ENCODE peak calls at places on chromosomes 6 and 20, in four cellular contexts. A is AG09309, X is HepG2, Z is cardiac muscle cell. E is an unnamed sample.

GRCh38 chr6:9628819-9629218 is 786.1 kb downstream of the TFAP2A start:
- DNase-seq in A (no peak), X (no peak), Z (no peak), E (no peak)

GRCh38 chr20:11791316-11792228 is 126.1 kb upstream of the BTBD3 start:
- DNase-seq in A (no peak), X (no peak), Z (no peak), E (no peak)

GRCh38 chr6:88665131-88665530 is 298.3 kb downstream of the RNGTT start:
- DNase-seq in A (no peak), X (no peak), Z (no peak), E (no peak)

GRCh38 chr6:149942461-149942829 is 631 bp downstream of the ULBP2 start:
- DNase-seq in A (no peak), X (no peak), Z (no peak), E (no peak)

GRCh38 chr6:35496851-35497570 is at the start of gene TEAD3:
- DNase-seq in A (no peak), X (peak), Z (peak), E (peak)

GRCh38 chr6:28135393-28135792 is 6.3 kb upstream of the ZKSCAN8 start:
- DNase-seq in A (no peak), X (no peak), Z (no peak), E (no peak)

GRCh38 chr6:110761371-110761770 is 53.9 kb downstream of the CDK19 start:
- DNase-seq in A (no peak), X (no peak), Z (peak), E (no peak)

GRCh38 chr6:37130704-37131103 is 39.2 kb upstream of the PIM1 start:
- DNase-seq in A (no peak), X (peak), Z (no peak), E (peak)

GRCh38 chr6:73704260-73704659 is 8.3 kb downstream of the CD109 start:
- DNase-seq in A (peak), X (peak), Z (peak), E (no peak)

GRCh38 chr20:43799150-43799711 is 72.4 kb upstream of the GTSF1L start:
- DNase-seq in A (no peak), X (no peak), Z (peak), E (no peak)

GRCh38 chr6:161414180-161414579 is 140.3 kb upstream of the AGPAT4 start:
- DNase-seq in A (no peak), X (no peak), Z (no peak), E (peak)

GRCh38 chr6:52929321-52930164 is 20.0 kb upstream of the GSTA3 start:
- DNase-seq in A (peak), X (peak), Z (peak), E (no peak)

GRCh38 chr6:24933868-24934401 is 1.8 kb downstream of the RIPOR2 start:
- DNase-seq in A (no peak), X (peak), Z (peak), E (no peak)

GRCh38 chr20:40860487-40860902 is 168.1 kb upstream of the TOP1 start:
- DNase-seq in A (peak), X (no peak), Z (peak), E (no peak)

GRCh38 chr6:163356324-163356723 is 58.2 kb upstream of the QKI start:
- DNase-seq in A (peak), X (no peak), Z (peak), E (peak)

GRCh38 chr20:5621305-5621704 is 128.9 kb upstream of the SHLD1 start:
- DNase-seq in A (no peak), X (no peak), Z (peak), E (no peak)

GRCh38 chr6:108760158-108761050 is 87.8 kb upstream of the ARMC2 start:
- DNase-seq in A (peak), X (no peak), Z (peak), E (no peak)

GRCh38 chr6:39471954-39472659 is 149.6 kb upstream of the KCNK16 start:
- DNase-seq in A (no peak), X (no peak), Z (no peak), E (no peak)

GRCh38 chr20:58407966-58408557 is 19.0 kb downstream of the VAPB start:
- DNase-seq in A (no peak), X (no peak), Z (peak), E (peak)

DNA sequence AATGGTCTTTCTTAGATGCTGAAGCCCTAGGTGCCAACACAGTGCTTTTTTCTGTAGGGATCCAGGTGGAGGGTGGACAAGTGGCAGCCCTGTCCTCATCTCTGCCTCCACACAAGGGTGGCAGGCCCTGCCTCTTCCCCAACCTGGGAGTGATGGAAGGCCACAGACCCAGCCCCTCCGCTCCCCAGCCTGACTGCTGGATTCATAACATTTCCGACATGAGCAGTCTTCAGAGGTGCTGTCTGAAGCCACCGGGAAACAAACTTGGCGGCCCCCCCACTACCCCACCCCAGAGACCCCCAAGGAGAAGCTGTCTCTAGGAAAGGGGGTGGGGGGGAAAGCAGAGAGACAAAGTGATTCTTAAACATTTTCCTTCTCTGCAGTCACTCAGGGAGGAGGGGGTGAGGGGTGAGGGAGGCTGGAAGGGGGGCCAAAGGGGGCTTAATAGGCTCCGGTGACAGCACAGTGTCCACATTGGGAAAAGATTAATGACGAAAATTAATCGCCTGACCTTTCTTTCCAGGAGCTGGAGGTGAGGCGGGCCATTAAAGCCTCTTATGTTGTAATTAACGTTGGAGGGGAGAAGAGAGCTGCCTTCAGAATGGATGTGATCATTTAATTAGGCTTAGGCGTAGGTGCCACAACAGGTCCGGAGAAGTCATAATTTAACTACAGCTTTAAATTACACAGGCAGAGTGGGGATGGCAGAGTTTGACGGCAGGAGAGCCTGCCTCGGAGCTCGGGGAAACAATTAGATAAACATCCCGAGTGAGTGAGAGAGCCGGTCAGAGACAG is 76.8 kb upstream of the FOXP4 start:
- DNase-seq in A (no peak), X (no peak), Z (no peak), E (no peak)
- H3K4me3 ChIP-seq in A (no peak), X (no peak), Z (peak), E (no peak)

GRCh38 chr20:19757973-19758887 is at the start of gene RIN2:
- DNase-seq in A (no peak), X (peak), Z (peak), E (peak)
- H3K4me3 ChIP-seq in A (peak), X (peak), Z (peak), E (peak)

GRCh38 chr6:150991487-150991886 is 126.0 kb downstream of the MTHFD1L start:
- DNase-seq in A (no peak), X (no peak), Z (no peak), E (no peak)

GRCh38 chr6:150987855-150988484 is 122.5 kb downstream of the MTHFD1L start:
- DNase-seq in A (no peak), X (no peak), Z (no peak), E (no peak)

GRCh38 chr6:150992682-150993081 is 127.2 kb downstream of the MTHFD1L start:
- DNase-seq in A (no peak), X (no peak), Z (no peak), E (no peak)

GRCh38 chr6:150992279-150992678 is 126.8 kb downstream of the MTHFD1L start:
- DNase-seq in A (no peak), X (no peak), Z (no peak), E (no peak)

DNA sequence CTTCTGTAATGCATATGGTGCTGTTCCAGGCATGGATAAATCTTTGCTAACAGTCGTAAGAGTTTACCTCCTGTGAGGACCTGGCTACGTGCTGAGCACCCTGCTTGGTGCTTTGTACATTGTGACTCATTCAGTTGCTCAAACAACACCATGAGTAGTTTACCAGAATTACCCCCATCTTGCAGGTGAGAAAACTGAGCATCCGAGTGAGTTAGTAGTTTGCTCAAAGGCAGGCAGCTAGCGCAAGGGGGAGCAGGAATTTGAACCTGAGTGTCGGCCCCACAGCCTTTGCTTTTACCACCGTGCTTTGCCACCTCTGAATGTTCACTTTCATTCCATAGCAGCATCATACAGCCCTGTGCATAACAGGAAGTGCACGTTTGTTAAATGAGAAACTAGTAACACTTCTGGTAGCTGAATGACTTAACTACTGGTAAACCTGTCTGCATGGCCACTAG is 121.9 kb downstream of the MTHFD1L start:
- DNase-seq in A (no peak), X (no peak), Z (no peak), E (no peak)
- H3K4me3 ChIP-seq in A (no peak), X (no peak), Z (no peak), E (no peak)

GRCh38 chr20:50153153-50153499 is 397 bp downstream of the PEDS1 start:
- DNase-seq in A (no peak), X (no peak), Z (no peak), E (no peak)

GRCh38 chr20:50153500-50154377 is at the start of gene PEDS1:
- DNase-seq in A (peak), X (peak), Z (peak), E (peak)

GRCh38 chr20:50149481-50150254 is 3.9 kb downstream of the PEDS1 start:
- DNase-seq in A (no peak), X (no peak), Z (no peak), E (peak)

GRCh38 chr20:50152394-50153152 is 950 bp downstream of the PEDS1 start:
- DNase-seq in A (no peak), X (no peak), Z (no peak), E (no peak)

DNA sequence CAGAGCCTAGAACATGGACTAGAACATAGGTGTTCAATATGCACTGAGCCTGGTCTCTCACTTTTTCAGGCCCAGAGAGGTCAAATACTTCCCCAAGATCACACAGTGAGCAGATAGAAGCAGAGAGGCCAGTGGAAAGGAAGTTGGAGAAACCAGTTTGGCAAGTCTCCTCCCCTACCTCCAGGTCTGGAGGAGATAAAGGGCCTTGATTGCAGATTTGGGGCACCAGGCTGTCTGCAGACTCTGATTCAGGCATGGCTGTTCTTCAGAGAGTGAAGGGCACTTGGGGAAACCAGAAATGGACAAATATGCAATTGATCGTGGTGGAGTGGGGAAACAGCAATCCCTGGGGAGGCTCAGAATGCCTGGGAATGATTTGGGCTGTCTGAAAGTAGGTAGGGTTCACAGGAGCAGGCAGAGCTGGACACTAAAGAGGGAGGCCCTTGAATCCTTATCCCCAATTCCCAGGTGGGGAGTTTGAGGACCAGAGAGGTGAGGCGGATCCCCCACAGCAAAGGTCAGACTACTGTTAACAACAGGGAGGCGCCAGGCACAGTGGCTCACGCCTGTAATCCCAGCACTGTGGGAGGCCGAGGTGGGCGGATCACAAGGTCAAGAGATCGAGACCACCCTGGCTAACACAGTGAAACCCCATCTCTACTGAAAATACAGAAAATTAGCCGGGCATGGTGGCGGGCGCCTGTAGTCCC is 2.3 kb downstream of the PEDS1 start:
- DNase-seq in A (no peak), X (no peak), Z (no peak), E (no peak)
- H3K4me3 ChIP-seq in A (no peak), X (no peak), Z (no peak), E (peak)

DNA sequence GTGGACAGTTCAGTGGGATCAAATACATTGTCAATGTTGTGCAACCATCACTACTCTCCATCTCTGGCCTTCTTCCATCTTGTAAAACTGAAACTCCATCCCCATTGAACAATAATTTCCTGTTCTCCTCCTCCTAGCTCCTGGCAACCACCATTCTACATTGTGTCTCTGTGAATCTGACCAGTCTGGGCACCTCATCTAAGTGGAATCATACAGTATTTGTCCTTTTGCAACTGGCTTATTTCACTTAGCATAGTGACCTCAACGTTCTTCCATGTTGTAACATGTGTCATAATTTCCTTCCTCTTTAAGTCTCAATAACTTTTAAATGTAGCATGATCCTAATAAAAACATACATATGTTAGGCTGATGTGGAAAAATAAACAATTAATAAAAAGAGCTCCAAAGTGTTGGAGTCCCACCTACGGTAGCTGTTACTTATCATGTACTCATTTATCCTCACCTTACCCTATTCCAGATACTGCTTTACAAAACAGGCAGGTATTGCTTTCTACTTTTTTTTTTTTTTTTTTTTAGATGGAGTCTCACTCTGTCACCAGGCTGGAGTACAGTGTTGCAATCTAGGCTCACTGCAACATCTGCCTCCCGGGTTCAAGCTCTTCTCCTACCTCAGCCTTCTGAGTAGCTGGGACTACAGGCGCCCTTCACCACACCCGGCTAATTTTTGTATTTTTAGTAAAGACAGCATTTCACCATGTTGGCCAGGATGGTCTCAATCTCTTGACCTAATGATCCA is 91.9 kb downstream of the TNFAIP3 start:
- DNase-seq in A (peak), X (no peak), Z (peak), E (no peak)
- H3K4me3 ChIP-seq in A (no peak), X (no peak), Z (no peak), E (no peak)

GRCh38 chr6:156719720-156720563 is 57.2 kb upstream of the ARID1B start:
- DNase-seq in A (peak), X (peak), Z (peak), E (peak)

GRCh38 chr6:156719395-156719719 is 57.8 kb upstream of the ARID1B start:
- DNase-seq in A (no peak), X (no peak), Z (no peak), E (no peak)

GRCh38 chr6:156717542-156717941 is 59.6 kb upstream of the ARID1B start:
- DNase-seq in A (no peak), X (no peak), Z (no peak), E (no peak)

GRCh38 chr6:156718647-156719394 is 58.4 kb upstream of the ARID1B start:
- DNase-seq in A (peak), X (peak), Z (peak), E (peak)

DNA sequence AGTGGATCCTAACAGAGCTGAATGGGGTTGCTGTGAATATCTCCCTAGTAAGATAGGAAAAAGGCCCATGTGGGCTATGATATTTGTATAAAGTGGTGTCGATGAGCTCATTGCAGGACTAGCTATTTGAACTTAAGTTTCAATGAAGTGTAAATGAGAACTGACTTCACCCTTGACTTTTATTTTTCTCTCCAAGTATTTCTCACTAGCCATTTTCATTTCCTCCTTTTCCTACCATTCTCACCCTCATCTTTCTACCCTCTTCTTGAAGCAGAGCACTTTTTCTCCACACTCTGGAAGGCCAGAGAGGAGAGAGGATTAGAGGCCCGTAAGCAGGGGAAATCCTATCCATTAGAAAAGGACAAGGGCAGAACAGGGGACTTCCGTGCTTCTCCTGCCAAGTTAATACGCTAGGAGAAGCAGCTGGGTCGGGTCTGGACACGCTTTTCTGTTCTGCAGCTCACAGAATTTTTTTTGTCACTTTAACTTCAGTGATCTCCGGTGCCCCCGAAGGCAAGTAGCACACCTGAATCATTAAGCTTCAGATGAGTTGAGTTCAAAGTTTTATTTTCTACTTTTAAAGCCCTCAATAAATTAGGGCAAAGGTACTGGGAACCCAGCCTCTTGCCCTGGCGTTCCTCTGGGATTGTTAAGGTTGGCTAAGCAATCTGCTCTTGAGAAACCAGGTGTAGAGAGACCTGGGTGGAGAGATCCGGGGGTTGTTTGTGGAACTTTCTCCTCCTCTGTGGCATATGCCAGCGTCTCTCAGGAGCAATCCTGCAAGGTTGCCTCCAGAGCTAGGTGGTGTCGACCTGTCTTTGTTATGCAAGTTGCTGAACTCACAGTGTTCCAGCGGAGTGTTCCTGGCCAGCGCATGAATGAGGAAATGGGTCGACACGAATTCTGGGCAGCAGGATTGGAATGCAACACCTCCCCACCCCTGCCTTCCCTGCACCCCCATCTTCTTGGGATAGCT is 56.2 kb upstream of the ARID1B start:
- DNase-seq in A (no peak), X (peak), Z (peak), E (peak)
- H3K4me3 ChIP-seq in A (no peak), X (peak), Z (no peak), E (peak)

GRCh38 chr6:33319939-33320314 is 2.4 kb upstream of the ZBTB22 start:
- DNase-seq in A (no peak), X (no peak), Z (no peak), E (no peak)
- H3K4me3 ChIP-seq in A (peak), X (no peak), Z (no peak), E (no peak)

DNA sequence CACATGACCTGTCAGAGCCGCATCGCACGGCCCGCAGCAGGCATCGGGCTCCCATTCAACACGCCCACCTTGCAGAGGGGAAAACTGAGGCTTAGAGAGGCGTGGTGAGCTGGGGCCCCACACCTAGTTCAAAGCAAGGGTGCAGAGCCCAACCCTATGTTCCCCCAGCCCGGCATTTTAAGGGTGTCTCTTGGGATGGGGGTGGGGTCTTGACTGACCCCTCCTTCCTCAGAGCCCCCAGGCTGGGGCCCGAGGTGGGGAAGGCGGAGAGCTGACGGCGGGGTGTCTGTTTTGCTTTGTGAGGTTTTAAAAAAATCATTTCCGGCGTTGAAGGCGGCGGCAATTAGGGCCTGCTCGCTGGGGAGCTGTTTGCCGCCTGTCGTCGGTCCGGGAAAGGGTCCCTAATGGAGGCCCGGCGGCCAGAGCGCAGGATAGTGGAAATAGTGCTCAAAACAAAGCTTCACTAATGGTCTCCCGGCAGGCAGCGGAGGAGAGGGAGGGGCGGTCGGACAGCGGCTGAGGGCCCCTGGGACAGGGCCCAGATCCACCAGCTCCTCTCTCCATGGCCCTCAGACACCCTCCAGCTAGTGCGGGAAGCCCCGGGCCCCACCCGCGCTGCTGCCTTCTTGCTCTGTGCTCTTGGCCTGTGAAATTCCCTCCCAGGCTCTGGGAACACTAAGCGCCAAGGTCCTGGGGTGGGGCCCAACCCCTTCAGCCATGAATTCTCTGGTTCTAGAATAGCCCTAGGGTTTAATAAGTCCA is 11.9 kb downstream of the VSTM2L start:
- DNase-seq in A (no peak), X (peak), Z (peak), E (no peak)
- H3K4me3 ChIP-seq in A (no peak), X (peak), Z (peak), E (no peak)

E was measured in gastrocnemius medialis.